ENCODE peak calls at places on chromosomes 16 and 17, in ten cellular contexts. One of them, this sample, is unnamed.

GRCh38 chr16:27786221-27786848 is 236.4 kb downstream of the KATNIP start:
- DNase-seq in AG10803: no peak
- DNase-seq in fibroblast of lung: no peak
- DNase-seq in HTR-8/SVneo: no peak
- DNase-seq in RWPE2: no peak
- DNase-seq in mesendoderm: no peak
- DNase-seq in T-cell: no peak
- DNase-seq in A172: no peak
- DNase-seq in stimulated activated CD8-positive, alpha-beta memory T cell treated with anti-CD3 and anti-CD28 coated beads, Interleukin-15, amount 100 ng/mL, for 48 hours: no peak
- DNase-seq in NCI-H1417: no peak
- DNase-seq in this sample: no peak

GRCh38 chr16:81127051-81127450 is 30.9 kb upstream of the GCSH start:
- DNase-seq in AG10803: peak; percentile 76
- DNase-seq in fibroblast of lung: no peak
- DNase-seq in HTR-8/SVneo: peak; percentile 55
- DNase-seq in RWPE2: peak; percentile 90
- DNase-seq in mesendoderm: peak; percentile 25
- DNase-seq in T-cell: no peak
- DNase-seq in A172: peak; percentile 17
- DNase-seq in stimulated activated CD8-positive, alpha-beta memory T cell treated with anti-CD3 and anti-CD28 coated beads, Interleukin-15, amount 100 ng/mL, for 48 hours: no peak
- DNase-seq in NCI-H1417: no peak
- DNase-seq in this sample: no peak

GRCh38 chr16:47927330-47927729 is 228.5 kb downstream of the ABCC12 start:
- DNase-seq in AG10803: peak; percentile 18
- DNase-seq in fibroblast of lung: no peak
- DNase-seq in HTR-8/SVneo: peak; percentile 10
- DNase-seq in RWPE2: no peak
- DNase-seq in mesendoderm: peak; percentile 20
- DNase-seq in T-cell: no peak
- DNase-seq in A172: no peak
- DNase-seq in stimulated activated CD8-positive, alpha-beta memory T cell treated with anti-CD3 and anti-CD28 coated beads, Interleukin-15, amount 100 ng/mL, for 48 hours: no peak
- DNase-seq in NCI-H1417: no peak
- DNase-seq in this sample: no peak

GRCh38 chr16:66271074-66272060 is 95.1 kb upstream of the CDH5 start:
- DNase-seq in AG10803: peak; percentile 33
- DNase-seq in fibroblast of lung: no peak
- DNase-seq in HTR-8/SVneo: no peak
- DNase-seq in RWPE2: peak; percentile 35
- DNase-seq in mesendoderm: no peak
- DNase-seq in T-cell: no peak
- DNase-seq in A172: peak; percentile 48
- DNase-seq in stimulated activated CD8-positive, alpha-beta memory T cell treated with anti-CD3 and anti-CD28 coated beads, Interleukin-15, amount 100 ng/mL, for 48 hours: no peak
- DNase-seq in NCI-H1417: no peak
- DNase-seq in this sample: no peak

GRCh38 chr16:52191533-52192134 is 355.3 kb downstream of the TOX3 start:
- DNase-seq in AG10803: peak; percentile 64
- DNase-seq in fibroblast of lung: peak; percentile 73
- DNase-seq in HTR-8/SVneo: peak; percentile 31
- DNase-seq in RWPE2: no peak
- DNase-seq in mesendoderm: peak; percentile 72
- DNase-seq in T-cell: peak; percentile 31
- DNase-seq in A172: peak; percentile 65
- DNase-seq in stimulated activated CD8-positive, alpha-beta memory T cell treated with anti-CD3 and anti-CD28 coated beads, Interleukin-15, amount 100 ng/mL, for 48 hours: peak; percentile 10
- DNase-seq in NCI-H1417: peak; percentile 72
- DNase-seq in this sample: peak; percentile 24

GRCh38 chr16:89017543-89017942 is 40.5 kb upstream of the CBFA2T3 start:
- DNase-seq in AG10803: no peak
- DNase-seq in fibroblast of lung: no peak
- DNase-seq in HTR-8/SVneo: no peak
- DNase-seq in RWPE2: peak; percentile 43
- DNase-seq in mesendoderm: no peak
- DNase-seq in T-cell: no peak
- DNase-seq in A172: no peak
- DNase-seq in stimulated activated CD8-positive, alpha-beta memory T cell treated with anti-CD3 and anti-CD28 coated beads, Interleukin-15, amount 100 ng/mL, for 48 hours: no peak
- DNase-seq in NCI-H1417: no peak
- DNase-seq in this sample: no peak

GRCh38 chr17:27038676-27039075 is 255.2 kb upstream of the WSB1 start:
- DNase-seq in AG10803: no peak
- DNase-seq in fibroblast of lung: no peak
- DNase-seq in HTR-8/SVneo: no peak
- DNase-seq in RWPE2: no peak
- DNase-seq in mesendoderm: peak; percentile 2
- DNase-seq in T-cell: no peak
- DNase-seq in A172: peak; percentile 25
- DNase-seq in stimulated activated CD8-positive, alpha-beta memory T cell treated with anti-CD3 and anti-CD28 coated beads, Interleukin-15, amount 100 ng/mL, for 48 hours: no peak
- DNase-seq in NCI-H1417: no peak
- DNase-seq in this sample: no peak

GRCh38 chr17:49717371-49717841 is 9.6 kb upstream of the SLC35B1 start:
- DNase-seq in AG10803: no peak
- DNase-seq in fibroblast of lung: no peak
- DNase-seq in HTR-8/SVneo: no peak
- DNase-seq in RWPE2: no peak
- DNase-seq in mesendoderm: no peak
- DNase-seq in T-cell: no peak
- DNase-seq in A172: no peak
- DNase-seq in stimulated activated CD8-positive, alpha-beta memory T cell treated with anti-CD3 and anti-CD28 coated beads, Interleukin-15, amount 100 ng/mL, for 48 hours: no peak
- DNase-seq in NCI-H1417: no peak
- DNase-seq in this sample: no peak

GRCh38 chr17:28665994-28666393 is 4.0 kb downstream of the SUPT6H start:
- DNase-seq in AG10803: no peak
- DNase-seq in fibroblast of lung: no peak
- DNase-seq in HTR-8/SVneo: no peak
- DNase-seq in RWPE2: no peak
- DNase-seq in mesendoderm: no peak
- DNase-seq in T-cell: no peak
- DNase-seq in A172: no peak
- DNase-seq in stimulated activated CD8-positive, alpha-beta memory T cell treated with anti-CD3 and anti-CD28 coated beads, Interleukin-15, amount 100 ng/mL, for 48 hours: no peak
- DNase-seq in NCI-H1417: no peak
- DNase-seq in this sample: no peak

GRCh38 chr16:48366165-48367093 is 18.8 kb downstream of the SIAH1 start:
- DNase-seq in AG10803: peak; percentile 94
- DNase-seq in fibroblast of lung: peak; percentile 98
- DNase-seq in HTR-8/SVneo: peak; percentile 49
- DNase-seq in RWPE2: no peak
- DNase-seq in mesendoderm: peak; percentile 93
- DNase-seq in T-cell: peak; percentile 43
- DNase-seq in A172: peak; percentile 65
- DNase-seq in stimulated activated CD8-positive, alpha-beta memory T cell treated with anti-CD3 and anti-CD28 coated beads, Interleukin-15, amount 100 ng/mL, for 48 hours: no peak
- DNase-seq in NCI-H1417: peak; percentile 30
- DNase-seq in this sample: peak; percentile 45

GRCh38 chr17:44916781-44917241 is 1.5 kb upstream of the GFAP start:
- DNase-seq in AG10803: peak; percentile 79
- DNase-seq in fibroblast of lung: peak; percentile 32
- DNase-seq in HTR-8/SVneo: peak; percentile 73
- DNase-seq in RWPE2: peak; percentile 90
- DNase-seq in mesendoderm: no peak
- DNase-seq in T-cell: no peak
- DNase-seq in A172: peak; percentile 83
- DNase-seq in stimulated activated CD8-positive, alpha-beta memory T cell treated with anti-CD3 and anti-CD28 coated beads, Interleukin-15, amount 100 ng/mL, for 48 hours: no peak
- DNase-seq in NCI-H1417: no peak
- DNase-seq in this sample: no peak

GRCh38 chr17:27241346-27241946 is 52.5 kb upstream of the WSB1 start:
- DNase-seq in AG10803: peak; percentile 15
- DNase-seq in fibroblast of lung: no peak
- DNase-seq in HTR-8/SVneo: no peak
- DNase-seq in RWPE2: peak; percentile 91
- DNase-seq in mesendoderm: peak; percentile 64
- DNase-seq in T-cell: no peak
- DNase-seq in A172: peak; percentile 65
- DNase-seq in stimulated activated CD8-positive, alpha-beta memory T cell treated with anti-CD3 and anti-CD28 coated beads, Interleukin-15, amount 100 ng/mL, for 48 hours: no peak
- DNase-seq in NCI-H1417: no peak
- DNase-seq in this sample: no peak

GRCh38 chr17:1643999-1644492 is 1.5 kb downstream of the SCARF1 start:
- DNase-seq in AG10803: peak; percentile 6
- DNase-seq in fibroblast of lung: no peak
- DNase-seq in HTR-8/SVneo: no peak
- DNase-seq in RWPE2: no peak
- DNase-seq in mesendoderm: no peak
- DNase-seq in T-cell: no peak
- DNase-seq in A172: peak; percentile 32
- DNase-seq in stimulated activated CD8-positive, alpha-beta memory T cell treated with anti-CD3 and anti-CD28 coated beads, Interleukin-15, amount 100 ng/mL, for 48 hours: no peak
- DNase-seq in NCI-H1417: no peak
- DNase-seq in this sample: no peak

GRCh38 chr16:3454093-3454492 is 10.6 kb downstream of the NAA60 start:
- DNase-seq in AG10803: no peak
- DNase-seq in fibroblast of lung: no peak
- DNase-seq in HTR-8/SVneo: peak; percentile 30
- DNase-seq in RWPE2: no peak
- DNase-seq in mesendoderm: peak; percentile 92
- DNase-seq in T-cell: no peak
- DNase-seq in A172: no peak
- DNase-seq in stimulated activated CD8-positive, alpha-beta memory T cell treated with anti-CD3 and anti-CD28 coated beads, Interleukin-15, amount 100 ng/mL, for 48 hours: no peak
- DNase-seq in NCI-H1417: no peak
- DNase-seq in this sample: no peak

GRCh38 chr16:4059969-4060368 is 56.3 kb downstream of the ADCY9 start:
- DNase-seq in AG10803: no peak
- DNase-seq in fibroblast of lung: no peak
- DNase-seq in HTR-8/SVneo: no peak
- DNase-seq in RWPE2: peak; percentile 3
- DNase-seq in mesendoderm: no peak
- DNase-seq in T-cell: no peak
- DNase-seq in A172: no peak
- DNase-seq in stimulated activated CD8-positive, alpha-beta memory T cell treated with anti-CD3 and anti-CD28 coated beads, Interleukin-15, amount 100 ng/mL, for 48 hours: no peak
- DNase-seq in NCI-H1417: no peak
- DNase-seq in this sample: no peak

GRCh38 chr17:71735893-71736292 is 384.9 kb upstream of the SOX9 start:
- DNase-seq in AG10803: no peak
- DNase-seq in fibroblast of lung: no peak
- DNase-seq in HTR-8/SVneo: no peak
- DNase-seq in RWPE2: no peak
- DNase-seq in mesendoderm: no peak
- DNase-seq in T-cell: no peak
- DNase-seq in A172: no peak
- DNase-seq in stimulated activated CD8-positive, alpha-beta memory T cell treated with anti-CD3 and anti-CD28 coated beads, Interleukin-15, amount 100 ng/mL, for 48 hours: no peak
- DNase-seq in NCI-H1417: no peak
- DNase-seq in this sample: no peak

GRCh38 chr17:43068570-43069367 is 43.7 kb downstream of the RND2 start:
- DNase-seq in AG10803: no peak
- DNase-seq in fibroblast of lung: no peak
- DNase-seq in HTR-8/SVneo: no peak
- DNase-seq in RWPE2: no peak
- DNase-seq in mesendoderm: peak; percentile 8
- DNase-seq in T-cell: no peak
- DNase-seq in A172: no peak
- DNase-seq in stimulated activated CD8-positive, alpha-beta memory T cell treated with anti-CD3 and anti-CD28 coated beads, Interleukin-15, amount 100 ng/mL, for 48 hours: no peak
- DNase-seq in NCI-H1417: no peak
- DNase-seq in this sample: no peak

GRCh38 chr17:81537343-81537855 is 9.2 kb downstream of the FSCN2 start:
- DNase-seq in AG10803: no peak
- DNase-seq in fibroblast of lung: no peak
- DNase-seq in HTR-8/SVneo: peak; percentile 41
- DNase-seq in RWPE2: no peak
- DNase-seq in mesendoderm: peak; percentile 65
- DNase-seq in T-cell: peak; percentile 32
- DNase-seq in A172: no peak
- DNase-seq in stimulated activated CD8-positive, alpha-beta memory T cell treated with anti-CD3 and anti-CD28 coated beads, Interleukin-15, amount 100 ng/mL, for 48 hours: no peak
- DNase-seq in NCI-H1417: no peak
- DNase-seq in this sample: peak; percentile 22

GRCh38 chr17:77042688-77043330 is 98.0 kb upstream of the SEC14L1 start:
- DNase-seq in AG10803: no peak
- DNase-seq in fibroblast of lung: no peak
- DNase-seq in HTR-8/SVneo: no peak
- DNase-seq in RWPE2: no peak
- DNase-seq in mesendoderm: no peak
- DNase-seq in T-cell: no peak
- DNase-seq in A172: no peak
- DNase-seq in stimulated activated CD8-positive, alpha-beta memory T cell treated with anti-CD3 and anti-CD28 coated beads, Interleukin-15, amount 100 ng/mL, for 48 hours: no peak
- DNase-seq in NCI-H1417: peak; percentile 61
- DNase-seq in this sample: no peak

GRCh38 chr17:58387834-58388233 is 29.5 kb downstream of the RNF43 start:
- DNase-seq in AG10803: no peak
- DNase-seq in fibroblast of lung: no peak
- DNase-seq in HTR-8/SVneo: no peak
- DNase-seq in RWPE2: no peak
- DNase-seq in mesendoderm: no peak
- DNase-seq in T-cell: no peak
- DNase-seq in A172: peak; percentile 8
- DNase-seq in stimulated activated CD8-positive, alpha-beta memory T cell treated with anti-CD3 and anti-CD28 coated beads, Interleukin-15, amount 100 ng/mL, for 48 hours: no peak
- DNase-seq in NCI-H1417: no peak
- DNase-seq in this sample: no peak

GRCh38 chr17:55245986-55246385 is 18.8 kb upstream of the HLF start:
- DNase-seq in AG10803: no peak
- DNase-seq in fibroblast of lung: no peak
- DNase-seq in HTR-8/SVneo: no peak
- DNase-seq in RWPE2: no peak
- DNase-seq in mesendoderm: no peak
- DNase-seq in T-cell: no peak
- DNase-seq in A172: no peak
- DNase-seq in stimulated activated CD8-positive, alpha-beta memory T cell treated with anti-CD3 and anti-CD28 coated beads, Interleukin-15, amount 100 ng/mL, for 48 hours: no peak
- DNase-seq in NCI-H1417: no peak
- DNase-seq in this sample: no peak

GRCh38 chr17:57834146-57834741 is 15.6 kb downstream of the MRPS23 start:
- DNase-seq in AG10803: peak; percentile 42
- DNase-seq in fibroblast of lung: no peak
- DNase-seq in HTR-8/SVneo: no peak
- DNase-seq in RWPE2: no peak
- DNase-seq in mesendoderm: peak; percentile 66
- DNase-seq in T-cell: no peak
- DNase-seq in A172: peak; percentile 64
- DNase-seq in stimulated activated CD8-positive, alpha-beta memory T cell treated with anti-CD3 and anti-CD28 coated beads, Interleukin-15, amount 100 ng/mL, for 48 hours: no peak
- DNase-seq in NCI-H1417: peak; percentile 72
- DNase-seq in this sample: no peak

GRCh38 chr16:56301391-56301850 is 110.1 kb downstream of the GNAO1 start:
- DNase-seq in AG10803: peak; percentile 55
- DNase-seq in fibroblast of lung: peak; percentile 20
- DNase-seq in HTR-8/SVneo: no peak
- DNase-seq in RWPE2: no peak
- DNase-seq in mesendoderm: no peak
- DNase-seq in T-cell: no peak
- DNase-seq in A172: no peak
- DNase-seq in stimulated activated CD8-positive, alpha-beta memory T cell treated with anti-CD3 and anti-CD28 coated beads, Interleukin-15, amount 100 ng/mL, for 48 hours: no peak
- DNase-seq in NCI-H1417: no peak
- DNase-seq in this sample: no peak

GRCh38 chr17:17191346-17191792 is 14.8 kb downstream of the PLD6 start:
- DNase-seq in AG10803: peak; percentile 77
- DNase-seq in fibroblast of lung: peak; percentile 50
- DNase-seq in HTR-8/SVneo: peak; percentile 74
- DNase-seq in RWPE2: no peak
- DNase-seq in mesendoderm: peak; percentile 35
- DNase-seq in T-cell: no peak
- DNase-seq in A172: peak; percentile 89
- DNase-seq in stimulated activated CD8-positive, alpha-beta memory T cell treated with anti-CD3 and anti-CD28 coated beads, Interleukin-15, amount 100 ng/mL, for 48 hours: no peak
- DNase-seq in NCI-H1417: no peak
- DNase-seq in this sample: no peak

GRCh38 chr16:80751167-80751566 is 53.2 kb downstream of the CDYL2 start:
- DNase-seq in AG10803: peak; percentile 89
- DNase-seq in fibroblast of lung: peak; percentile 71
- DNase-seq in HTR-8/SVneo: no peak
- DNase-seq in RWPE2: no peak
- DNase-seq in mesendoderm: peak; percentile 17
- DNase-seq in T-cell: no peak
- DNase-seq in A172: no peak
- DNase-seq in stimulated activated CD8-positive, alpha-beta memory T cell treated with anti-CD3 and anti-CD28 coated beads, Interleukin-15, amount 100 ng/mL, for 48 hours: no peak
- DNase-seq in NCI-H1417: no peak
- DNase-seq in this sample: no peak

GRCh38 chr16:81813648-81814047 is 34.6 kb downstream of the PLCG2 start:
- DNase-seq in AG10803: no peak
- DNase-seq in fibroblast of lung: no peak
- DNase-seq in HTR-8/SVneo: no peak
- DNase-seq in RWPE2: no peak
- DNase-seq in mesendoderm: no peak
- DNase-seq in T-cell: no peak
- DNase-seq in A172: no peak
- DNase-seq in stimulated activated CD8-positive, alpha-beta memory T cell treated with anti-CD3 and anti-CD28 coated beads, Interleukin-15, amount 100 ng/mL, for 48 hours: no peak
- DNase-seq in NCI-H1417: no peak
- DNase-seq in this sample: no peak

GRCh38 chr17:62793919-62794665 is 14.0 kb downstream of the MARCHF10 start:
- DNase-seq in AG10803: no peak
- DNase-seq in fibroblast of lung: no peak
- DNase-seq in HTR-8/SVneo: no peak
- DNase-seq in RWPE2: no peak
- DNase-seq in mesendoderm: no peak
- DNase-seq in T-cell: no peak
- DNase-seq in A172: no peak
- DNase-seq in stimulated activated CD8-positive, alpha-beta memory T cell treated with anti-CD3 and anti-CD28 coated beads, Interleukin-15, amount 100 ng/mL, for 48 hours: no peak
- DNase-seq in NCI-H1417: no peak
- DNase-seq in this sample: no peak

GRCh38 chr17:62804822-62805221 is 3.3 kb downstream of the MARCHF10 start:
- DNase-seq in AG10803: peak; percentile 65
- DNase-seq in fibroblast of lung: peak; percentile 62
- DNase-seq in HTR-8/SVneo: no peak
- DNase-seq in RWPE2: peak; percentile 87
- DNase-seq in mesendoderm: no peak
- DNase-seq in T-cell: no peak
- DNase-seq in A172: peak; percentile 72
- DNase-seq in stimulated activated CD8-positive, alpha-beta memory T cell treated with anti-CD3 and anti-CD28 coated beads, Interleukin-15, amount 100 ng/mL, for 48 hours: no peak
- DNase-seq in NCI-H1417: no peak
- DNase-seq in this sample: no peak

This sample was measured in stimulated activated naive CD4-positive, alpha-beta T cell.